ENCODE peak calls at places on chromosomes 7 and 10, in seven cellular contexts. F is fibroblast of lung; N is NCI-H510A; L is stimulated activated CD8-positive, alpha-beta memory T cell treated with anti-CD3 and anti-CD28 coated beads, Interleukin-15, amount 100 ng/mL, for 24 hours; X is colonic mucosa; Q is hippocampal formation; Z is choroid plexus epithelial cell. M is an unnamed sample.

GRCh38 chr10:84933402-84933801 is 605.0 kb downstream of the CCSER2 start:
- DNase-seq in X (peak), F (no peak), L (no peak), N (no peak), Z (no peak), Q (no peak), M (no peak)

GRCh38 chr7:44284216-44284615 is 41.2 kb downstream of the CAMK2B start:
- DNase-seq in N (no peak), L (no peak), F (peak), Z (no peak), Q (no peak), X (no peak), M (no peak)

GRCh38 chr10:73717564-73717963 is 19.7 kb upstream of the AGAP5 start:
- DNase-seq in X (no peak), Z (no peak), L (no peak), N (no peak), Q (peak), F (no peak), M (no peak)

GRCh38 chr10:36725581-36726520 is 399.5 kb upstream of the ANKRD30A start:
- DNase-seq in L (no peak), F (peak), X (no peak), Q (peak), N (no peak), Z (peak), M (no peak)

GRCh38 chr10:111873041-111873440 is 310.5 kb downstream of the GPAM start:
- DNase-seq in L (no peak), X (no peak), Z (no peak), F (no peak), N (no peak), Q (no peak), M (no peak)

GRCh38 chr10:43230909-43231522 is 35.8 kb downstream of the RASGEF1A start:
- DNase-seq in Z (no peak), L (no peak), X (no peak), Q (no peak), F (no peak), N (no peak), M (no peak)

GRCh38 chr7:139715194-139715815 is 62.5 kb downstream of the HIPK2 start:
- DNase-seq in L (no peak), N (no peak), Z (no peak), F (no peak), Q (no peak), X (no peak), M (no peak)

GRCh38 chr7:148148456-148148855 is 442.1 kb upstream of the C7orf33 start:
- DNase-seq in F (no peak), N (no peak), L (no peak), Z (no peak), X (peak), Q (no peak), M (no peak)

GRCh38 chr7:129952164-129952652 is 552 bp downstream of the UBE2H start:
- DNase-seq in L (peak), F (no peak), X (peak), N (no peak), Z (peak), Q (peak), M (peak)